ENCODE peak calls at places on chromosomes 1 and 21, in four cellular contexts. One of them, this sample, is unnamed.

GRCh38 chr1:230986976-230987375 is 8.1 kb downstream of the ARV1 start:
- DNase-seq in NCI-H146: no peak
- DNase-seq in NCI-H1694 treated with DMSO at 0.1 percent for 48 hours: no peak
- DNase-seq in epithelial cell of esophagus: peak
- DNase-seq in this sample: no peak

GRCh38 chr1:26627959-26628358 is 67.9 kb upstream of the ARID1A start:
- DNase-seq in epithelial cell of esophagus: no peak
- DNase-seq in NCI-H146: no peak
- DNase-seq in NCI-H1694 treated with DMSO at 0.1 percent for 48 hours: no peak
- DNase-seq in this sample: no peak

GRCh38 chr1:226939439-226940028 is 560 bp upstream of the COQ8A start:
- DNase-seq in NCI-H146: peak
- DNase-seq in epithelial cell of esophagus: peak
- DNase-seq in NCI-H1694 treated with DMSO at 0.1 percent for 48 hours: no peak
- DNase-seq in this sample: peak

GRCh38 chr21:45599146-45599581 is 44.4 kb upstream of the PCBP3 start:
- DNase-seq in epithelial cell of esophagus: no peak
- DNase-seq in NCI-H1694 treated with DMSO at 0.1 percent for 48 hours: no peak
- DNase-seq in NCI-H146: no peak
- DNase-seq in this sample: no peak

GRCh38 chr1:46595127-46595526 is 8.9 kb downstream of the MKNK1 start:
- DNase-seq in NCI-H146: no peak
- DNase-seq in NCI-H1694 treated with DMSO at 0.1 percent for 48 hours: no peak
- DNase-seq in epithelial cell of esophagus: no peak
- DNase-seq in this sample: no peak

GRCh38 chr1:230566481-230566880 is 75.8 kb upstream of the COG2 start:
- DNase-seq in NCI-H1694 treated with DMSO at 0.1 percent for 48 hours: no peak
- DNase-seq in NCI-H146: no peak
- DNase-seq in epithelial cell of esophagus: no peak
- DNase-seq in this sample: no peak

GRCh38 chr1:30900931-30901560 is 7.5 kb downstream of the SDC3 start:
- DNase-seq in epithelial cell of esophagus: no peak
- DNase-seq in NCI-H146: no peak
- DNase-seq in NCI-H1694 treated with DMSO at 0.1 percent for 48 hours: no peak
- DNase-seq in this sample: no peak

GRCh38 chr1:19463204-19463803 is 22.0 kb downstream of the CAPZB start:
- DNase-seq in NCI-H1694 treated with DMSO at 0.1 percent for 48 hours: no peak
- DNase-seq in NCI-H146: no peak
- DNase-seq in epithelial cell of esophagus: no peak
- DNase-seq in this sample: no peak

GRCh38 chr1:67524143-67525052 is 94.2 kb upstream of the SERBP1 start:
- DNase-seq in NCI-H146: peak
- DNase-seq in epithelial cell of esophagus: peak
- DNase-seq in NCI-H1694 treated with DMSO at 0.1 percent for 48 hours: no peak
- DNase-seq in this sample: peak

GRCh38 chr21:44423312-44423821 is 31.9 kb upstream of the LRRC3 start:
- DNase-seq in epithelial cell of esophagus: no peak
- DNase-seq in NCI-H146: no peak
- DNase-seq in NCI-H1694 treated with DMSO at 0.1 percent for 48 hours: no peak
- DNase-seq in this sample: no peak

GRCh38 chr1:33852711-33853110 is 11.2 kb upstream of the HMGB4 start:
- DNase-seq in epithelial cell of esophagus: no peak
- DNase-seq in NCI-H146: no peak
- DNase-seq in NCI-H1694 treated with DMSO at 0.1 percent for 48 hours: no peak
- DNase-seq in this sample: no peak

GRCh38 chr1:1671365-1672119 is 12.7 kb upstream of the CDK11B start:
- DNase-seq in epithelial cell of esophagus: no peak
- DNase-seq in NCI-H146: no peak
- DNase-seq in NCI-H1694 treated with DMSO at 0.1 percent for 48 hours: no peak
- DNase-seq in this sample: no peak

GRCh38 chr1:94036721-94037120 is 84.2 kb downstream of the ABCA4 start:
- DNase-seq in NCI-H1694 treated with DMSO at 0.1 percent for 48 hours: no peak
- DNase-seq in epithelial cell of esophagus: no peak
- DNase-seq in NCI-H146: no peak
- DNase-seq in this sample: no peak

GRCh38 chr21:29075706-29076447 is 2.4 kb upstream of the CCT8 start:
- DNase-seq in NCI-H1694 treated with DMSO at 0.1 percent for 48 hours: no peak
- DNase-seq in NCI-H146: no peak
- DNase-seq in epithelial cell of esophagus: peak
- DNase-seq in this sample: no peak

GRCh38 chr1:210369425-210369824 is 40.7 kb downstream of the HHAT start:
- DNase-seq in NCI-H146: no peak
- DNase-seq in NCI-H1694 treated with DMSO at 0.1 percent for 48 hours: no peak
- DNase-seq in epithelial cell of esophagus: no peak
- DNase-seq in this sample: no peak

GRCh38 chr1:22261580-22261979 is 118.7 kb upstream of the WNT4 start:
- DNase-seq in epithelial cell of esophagus: no peak
- DNase-seq in NCI-H1694 treated with DMSO at 0.1 percent for 48 hours: no peak
- DNase-seq in NCI-H146: no peak
- DNase-seq in this sample: no peak

GRCh38 chr1:117587479-117588356 is 18.1 kb upstream of the TENT5C start:
- DNase-seq in NCI-H1694 treated with DMSO at 0.1 percent for 48 hours: no peak
- DNase-seq in NCI-H146: peak
- DNase-seq in epithelial cell of esophagus: no peak
- DNase-seq in this sample: no peak

GRCh38 chr1:17757426-17757825 is 2.3 kb downstream of the ACTL8 start:
- DNase-seq in epithelial cell of esophagus: no peak
- DNase-seq in NCI-H146: no peak
- DNase-seq in NCI-H1694 treated with DMSO at 0.1 percent for 48 hours: no peak
- DNase-seq in this sample: no peak

GRCh38 chr1:190019717-190020116 is 457.9 kb downstream of the BRINP3 start:
- DNase-seq in NCI-H146: no peak
- DNase-seq in NCI-H1694 treated with DMSO at 0.1 percent for 48 hours: no peak
- DNase-seq in epithelial cell of esophagus: peak
- DNase-seq in this sample: no peak

GRCh38 chr1:33383974-33384767 is 46.7 kb downstream of the PHC2 start:
- DNase-seq in epithelial cell of esophagus: peak
- DNase-seq in NCI-H146: no peak
- DNase-seq in NCI-H1694 treated with DMSO at 0.1 percent for 48 hours: no peak
- DNase-seq in this sample: peak

GRCh38 chr1:52632732-52633290 is at the start of gene SHISAL2A:
- DNase-seq in NCI-H1694 treated with DMSO at 0.1 percent for 48 hours: no peak
- DNase-seq in epithelial cell of esophagus: peak
- DNase-seq in NCI-H146: peak
- DNase-seq in this sample: peak

GRCh38 chr1:26704629-26705028 is 8.8 kb downstream of the ARID1A start:
- DNase-seq in NCI-H1694 treated with DMSO at 0.1 percent for 48 hours: no peak
- DNase-seq in NCI-H146: no peak
- DNase-seq in epithelial cell of esophagus: no peak
- DNase-seq in this sample: no peak

GRCh38 chr1:94115900-94116436 is 5.0 kb downstream of the ABCA4 start:
- DNase-seq in NCI-H146: no peak
- DNase-seq in epithelial cell of esophagus: no peak
- DNase-seq in NCI-H1694 treated with DMSO at 0.1 percent for 48 hours: no peak
- DNase-seq in this sample: no peak

GRCh38 chr1:3651011-3651938 is 1.0 kb upstream of the TP73 start:
- DNase-seq in NCI-H146: no peak
- DNase-seq in NCI-H1694 treated with DMSO at 0.1 percent for 48 hours: no peak
- DNase-seq in epithelial cell of esophagus: no peak
- DNase-seq in this sample: no peak

GRCh38 chr1:43232482-43232881 is 37.3 kb upstream of the TMEM125 start:
- DNase-seq in NCI-H146: no peak
- DNase-seq in NCI-H1694 treated with DMSO at 0.1 percent for 48 hours: no peak
- DNase-seq in epithelial cell of esophagus: no peak
- DNase-seq in this sample: no peak

GRCh38 chr21:44087426-44088400 is 19.5 kb upstream of the PWP2 start:
- DNase-seq in epithelial cell of esophagus: no peak
- DNase-seq in NCI-H146: no peak
- DNase-seq in NCI-H1694 treated with DMSO at 0.1 percent for 48 hours: no peak
- DNase-seq in this sample: no peak

GRCh38 chr1:42133809-42134526 is 19.2 kb upstream of the GUCA2B start:
- DNase-seq in NCI-H1694 treated with DMSO at 0.1 percent for 48 hours: peak
- DNase-seq in epithelial cell of esophagus: no peak
- DNase-seq in NCI-H146: no peak
- DNase-seq in this sample: no peak

This sample was measured in NCI-H345.